ENCODE peak calls at places on chromosomes 3 and 15, in six cellular contexts. Z, M, H, A, F and N are unnamed samples.

GRCh38 chr15:70379938-70380337 is 282.2 kb upstream of the TLE3 start:
- DNase-seq in Z (no peak), M (no peak), H (no peak), A (no peak), F (no peak), N (no peak)

GRCh38 chr3:171704814-171705213 is 105.5 kb downstream of the PLD1 start:
- DNase-seq in Z (no peak), M (no peak), H (no peak), A (no peak), F (no peak), N (no peak)

GRCh38 chr3:155946178-155946577 is 75.7 kb downstream of the GMPS start:
- DNase-seq in Z (no peak), M (no peak), H (peak; percentile 85), A (peak; percentile 51), F (no peak), N (no peak)

GRCh38 chr15:94670436-94671034 is 439.2 kb downstream of the MCTP2 start:
- DNase-seq in Z (no peak), M (no peak), H (peak; percentile 46), A (no peak), F (no peak), N (no peak)

GRCh38 chr3:56790016-56790950 is 11.5 kb downstream of the ARHGEF3 start:
- DNase-seq in Z (no peak), M (peak; percentile 34), H (no peak), A (no peak), F (no peak), N (no peak)

GRCh38 chr15:52667597-52667996 is 11.6 kb downstream of the ATOSA start:
- DNase-seq in Z (no peak), M (no peak), H (no peak), A (no peak), F (no peak), N (no peak)

GRCh38 chr15:30924353-30924752 is 20.6 kb downstream of the FAN1 start:
- DNase-seq in Z (no peak), M (no peak), H (peak; percentile 15), A (no peak), F (no peak), N (no peak)

GRCh38 chr3:193857996-193858395 is 265.0 kb downstream of the OPA1 start:
- DNase-seq in Z (no peak), M (no peak), H (peak; percentile 97), A (no peak), F (no peak), N (no peak)

GRCh38 chr15:98363416-98363815 is 284.9 kb upstream of the IGF1R start:
- DNase-seq in Z (no peak), M (no peak), H (no peak), A (no peak), F (no peak), N (no peak)

GRCh38 chr3:158050461-158050860 is 55.8 kb downstream of the SHOX2 start:
- DNase-seq in Z (no peak), M (no peak), H (no peak), A (no peak), F (no peak), N (no peak)

GRCh38 chr15:81270781-81271491 is 53.0 kb downstream of the STARD5 start:
- DNase-seq in Z (no peak), M (no peak), H (peak; percentile 12), A (no peak), F (no peak), N (no peak)

GRCh38 chr15:25422021-25422420 is 16.8 kb downstream of the UBE3A start:
- DNase-seq in Z (no peak), M (no peak), H (no peak), A (no peak), F (no peak), N (no peak)

GRCh38 chr3:101803152-101803782 is 24.3 kb downstream of the NXPE3 start:
- DNase-seq in Z (no peak), M (peak; percentile 60), H (peak; percentile 84), A (no peak), F (no peak), N (no peak)

GRCh38 chr15:67409175-67409574 is 111.8 kb upstream of the C15orf61 start:
- DNase-seq in Z (no peak), M (no peak), H (no peak), A (no peak), F (no peak), N (no peak)

GRCh38 chr3:64291956-64292355 is 66.7 kb upstream of the PRICKLE2 start:
- DNase-seq in Z (no peak), M (no peak), H (peak; percentile 92), A (no peak), F (no peak), N (no peak)

GRCh38 chr15:49466119-49466518 is 43.1 kb downstream of the FGF7 start:
- DNase-seq in Z (no peak), M (no peak), H (no peak), A (no peak), F (no peak), N (no peak)

GRCh38 chr3:88231207-88231606 is 81.4 kb downstream of the C3orf38 start:
- DNase-seq in Z (no peak), M (no peak), H (no peak), A (peak; percentile 57), F (no peak), N (no peak)

GRCh38 chr15:65533057-65533752 is 2.9 kb downstream of the HACD3 start:
- DNase-seq in Z (no peak), M (no peak), H (no peak), A (no peak), F (no peak), N (no peak)

GRCh38 chr3:128987297-128987696 is 6.6 kb downstream of the CFAP92 start:
- DNase-seq in Z (no peak), M (no peak), H (no peak), A (no peak), F (no peak), N (no peak)

GRCh38 chr3:129440648-129441190 is 695 bp downstream of the IFT122 start:
- DNase-seq in Z (no peak), M (no peak), H (peak; percentile 65), A (no peak), F (no peak), N (no peak)

GRCh38 chr3:152257246-152258074 is 11.3 kb upstream of the MBNL1 start:
- DNase-seq in Z (no peak), M (no peak), H (no peak), A (no peak), F (no peak), N (no peak)

GRCh38 chr3:149765762-149766334 is 13.6 kb upstream of the COMMD2 start:
- DNase-seq in Z (no peak), M (no peak), H (peak; percentile 77), A (no peak), F (no peak), N (no peak)

GRCh38 chr3:40913192-40913591 is 286.1 kb upstream of the CTNNB1 start:
- DNase-seq in Z (no peak), M (no peak), H (no peak), A (no peak), F (no peak), N (no peak)

DNA sequence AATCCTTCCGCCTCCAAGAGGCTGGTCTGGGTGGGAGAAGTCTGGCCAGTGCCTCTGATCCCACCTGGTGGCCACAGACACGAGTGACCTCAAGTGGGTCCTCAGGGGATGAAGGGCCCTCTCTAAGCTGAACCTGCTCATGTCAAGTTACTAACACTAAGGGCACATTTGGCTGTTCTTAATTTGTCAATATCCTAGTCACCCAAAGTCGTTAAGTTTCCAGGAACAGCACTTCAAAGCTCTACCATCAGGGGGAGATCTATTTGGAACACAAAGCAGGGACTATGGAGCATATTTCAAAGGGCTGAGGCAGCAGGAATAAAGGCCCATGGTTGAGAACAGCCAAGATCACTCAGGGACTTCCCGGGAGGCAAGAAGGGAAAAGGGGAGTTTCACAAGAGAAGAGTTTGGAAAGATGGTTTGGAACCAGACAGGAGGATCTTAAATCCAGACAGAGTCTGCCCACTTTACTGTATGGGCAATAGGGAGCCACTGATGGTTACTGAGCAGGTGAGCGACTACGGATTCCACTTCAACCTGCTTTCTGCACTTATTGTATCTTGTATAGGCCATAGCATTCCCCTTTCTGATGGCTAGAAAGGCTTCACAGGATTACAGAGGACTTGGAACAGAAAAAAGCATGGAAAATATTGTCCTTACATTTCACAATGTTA is 13.7 kb downstream of the OXTR start:
- DNase-seq in Z (no peak), M (no peak), H (no peak), A (no peak), F (no peak), N (no peak)
- TF ChIP-seq CTCF in Z (no peak), M (no peak), H (peak; percentile 21), A (peak; percentile 37), F (no peak), N (no peak)

DNA sequence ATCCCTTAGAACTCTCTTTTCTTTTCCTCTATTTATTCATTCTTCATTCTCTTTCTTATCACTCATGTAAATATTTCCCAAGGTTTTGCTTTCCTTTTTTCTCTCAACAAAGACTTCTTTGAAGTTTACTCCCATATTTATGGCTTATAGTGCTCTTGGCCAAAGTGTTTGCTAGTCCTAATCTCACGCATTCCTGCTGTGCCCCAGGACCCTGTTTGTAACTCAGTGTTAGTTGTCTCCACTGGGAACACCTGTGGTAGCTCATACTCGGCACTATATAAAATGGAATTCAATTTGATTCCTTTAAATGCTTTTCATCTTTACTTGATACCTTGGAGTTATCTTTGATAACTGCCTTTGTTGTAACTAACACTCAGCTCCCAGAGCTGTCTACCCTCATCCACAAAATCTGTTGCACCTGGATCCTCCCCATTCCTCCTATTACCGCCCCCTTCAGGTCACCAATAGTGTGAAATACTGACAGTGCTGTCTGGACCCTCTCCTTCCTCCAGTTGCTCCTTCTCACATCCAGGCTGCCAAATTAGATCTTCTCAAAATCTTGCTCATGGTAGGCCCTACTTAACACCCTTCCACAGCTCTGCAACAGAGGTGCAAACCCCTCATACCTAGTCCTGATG is 76.8 kb downstream of the TIGIT start:
- DNase-seq in Z (no peak), M (no peak), H (no peak), A (no peak), F (no peak), N (no peak)
- TF ChIP-seq CTCF in Z (no peak), M (peak; percentile 3), H (peak; percentile 18), A (peak; percentile 10), F (no peak), N (no peak)

GRCh38 chr3:42192334-42193200 is 73.4 kb downstream of the CCK start:
- DNase-seq in Z (no peak), M (no peak), H (no peak), A (no peak), F (no peak), N (no peak)

GRCh38 chr3:42189746-42190145 is 76.2 kb downstream of the CCK start:
- DNase-seq in Z (no peak), M (no peak), H (peak; percentile 29), A (no peak), F (no peak), N (no peak)

GRCh38 chr3:42190701-42191442 is 75.1 kb downstream of the CCK start:
- DNase-seq in Z (no peak), M (peak; percentile 61), H (peak; percentile 72), A (no peak), F (no peak), N (no peak)

GRCh38 chr3:42189071-42189470 is 76.9 kb downstream of the CCK start:
- DNase-seq in Z (no peak), M (no peak), H (no peak), A (no peak), F (no peak), N (no peak)

DNA sequence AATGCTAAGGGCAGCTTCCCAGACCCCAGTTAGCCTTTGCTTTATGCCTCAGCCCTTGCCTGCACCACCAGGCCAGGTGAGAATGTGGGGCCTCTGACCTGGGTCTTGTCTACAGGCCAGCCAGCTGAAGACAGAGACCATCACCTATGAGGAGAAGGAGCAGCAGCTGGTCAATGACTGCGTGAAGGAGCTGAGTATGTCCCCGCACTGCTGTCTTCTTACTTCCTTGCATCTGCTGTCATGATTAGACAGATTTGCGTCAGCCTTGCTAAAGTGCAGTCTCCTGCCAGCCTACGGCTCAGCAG is 74.6 kb downstream of the CCK start:
- DNase-seq in Z (no peak), M (no peak), H (no peak), A (no peak), F (no peak), N (no peak)
- TF ChIP-seq CTCF in Z (no peak), M (no peak), H (no peak), A (no peak), F (no peak), N (no peak)

GRCh38 chr3:125651246-125651645 is 55.9 kb upstream of the OSBPL11 start:
- DNase-seq in Z (no peak), M (no peak), H (peak; percentile 15), A (peak; percentile 7), F (no peak), N (no peak)
- TF ChIP-seq CTCF in Z (no peak), M (no peak), H (no peak), A (no peak), F (no peak), N (no peak)